ENCODE peak calls at places on chromosomes 12 and 14, in eight cellular contexts. Y, B, Q, D, R, P, V and S are unnamed samples. For H4K20me1, the result is how much of the 10 kb centered on the place peaks cover.

GRCh38 chr12:48198619-48198973 is 4.5 kb downstream of the OR10AD1 start:
- DNase-seq in D (peak), R (no peak), B (no peak), V (peak), P (no peak), Y (no peak), Q (peak), S (no peak)

GRCh38 chr12:121033625-121034349 is 5.3 kb downstream of the OASL start:
- DNase-seq in Q (no peak), R (no peak), Y (no peak), D (peak), V (peak), P (no peak), B (no peak), S (peak)

GRCh38 chr12:62919827-62920226 is 15.1 kb downstream of the PPM1H start:
- DNase-seq in V (peak), D (peak), Y (peak), P (peak), B (no peak), Q (no peak), R (no peak), S (peak)

GRCh38 chr14:90755661-90756304 is 60.4 kb downstream of the TTC7B start:
- DNase-seq in Q (no peak), R (no peak), B (no peak), V (no peak), Y (no peak), P (peak), D (peak), S (no peak)

GRCh38 chr12:108854055-108854452 is 3.3 kb downstream of the SSH1 start:
- DNase-seq in V (peak), Q (no peak), P (peak), D (peak), Y (no peak), R (peak), B (no peak), S (peak)

GRCh38 chr12:127238061-127238460 is 1028.9 kb upstream of the TMEM132C start:
- DNase-seq in B (no peak), D (no peak), P (no peak), V (no peak), Q (no peak), Y (no peak), R (no peak), S (no peak)

GRCh38 chr12:86903166-86903565 is 647.0 kb upstream of the MGAT4C start:
- DNase-seq in P (no peak), D (no peak), R (no peak), B (no peak), Y (no peak), V (no peak), Q (no peak), S (no peak)

GRCh38 chr14:59698793-59699192 is 122.2 kb upstream of the CCDC175 start:
- DNase-seq in Y (no peak), B (no peak), R (no peak), V (peak), P (no peak), Q (no peak), D (no peak), S (peak)

GRCh38 chr12:104478396-104479140 is 21.8 kb downstream of the CHST11 start:
- DNase-seq in D (no peak), V (peak), R (no peak), P (no peak), Q (no peak), B (no peak), Y (peak), S (no peak)

GRCh38 chr12:89350661-89351488 is 1.4 kb downstream of the DUSP6 start:
- DNase-seq in Q (no peak), V (peak), R (no peak), D (peak), P (no peak), Y (peak), B (peak), S (no peak)

GRCh38 chr12:54725233-54725843 is 77.2 kb upstream of the DCD start:
- DNase-seq in B (peak), V (no peak), Y (peak), D (peak), P (no peak), R (peak), Q (peak), S (no peak)

GRCh38 chr14:100290607-100291304 is 15.5 kb downstream of the SLC25A29 start:
- DNase-seq in Q (no peak), P (no peak), Y (no peak), D (no peak), R (peak), V (no peak), B (no peak), S (no peak)

GRCh38 chr12:51482808-51483532 is 58.3 kb downstream of the SLC4A8 start:
- DNase-seq in R (no peak), P (no peak), V (peak), Y (peak), D (no peak), B (no peak), Q (no peak), S (no peak)

GRCh38 chr12:47850153-47851084 is 30.7 kb upstream of the HDAC7 start:
- DNase-seq in P (peak), R (peak), Q (peak), Y (no peak), B (peak), V (no peak), D (no peak), S (no peak)

GRCh38 chr12:120581998-120582397 is 796 bp upstream of the POP5 start:
- DNase-seq in D (peak), V (no peak), Q (no peak), B (no peak), P (peak), Y (peak), R (no peak), S (no peak)

GRCh38 chr14:64764641-64765520 is 60.7 kb downstream of the PLEKHG3 start:
- DNase-seq in B (peak), R (peak), V (peak), Y (peak), D (peak), P (peak), Q (peak), S (peak)

GRCh38 chr14:58171090-58171489 is 19.1 kb upstream of the ARMH4 start:
- DNase-seq in B (peak), R (peak), D (peak), Q (peak), P (peak), V (peak), Y (peak), S (peak)

GRCh38 chr12:63826002-63826585 is 18.4 kb upstream of the SRGAP1 start:
- DNase-seq in V (peak), B (peak), R (peak), Y (peak), Q (peak), D (peak), P (peak), S (peak)

GRCh38 chr12:41452838-41453237 is 264.7 kb downstream of the PDZRN4 start:
- DNase-seq in Y (no peak), R (no peak), P (no peak), D (no peak), B (peak), V (no peak), Q (peak), S (no peak)

GRCh38 chr14:23299986-23300686 is 2.5 kb downstream of the PPP1R3E start:
- DNase-seq in P (no peak), Q (no peak), R (no peak), V (no peak), B (no peak), Y (no peak), D (no peak), S (no peak)

GRCh38 chr12:63028951-63029350 is 94.0 kb upstream of the PPM1H start:
- DNase-seq in R (no peak), P (no peak), D (no peak), V (no peak), Q (peak), Y (no peak), B (no peak), S (no peak)

GRCh38 chr12:53200458-53201169 is 6.4 kb downstream of the ITGB7 start:
- DNase-seq in R (no peak), P (no peak), Y (no peak), Q (no peak), B (no peak), D (no peak), V (no peak), S (no peak)

GRCh38 chr12:104306943-104307654 is 3.6 kb downstream of the EID3 start:
- DNase-seq in B (no peak), V (peak), P (peak), R (no peak), Y (no peak), Q (no peak), D (no peak), S (no peak)

GRCh38 chr14:52583544-52583943 is 30.9 kb downstream of the GPR137C start:
- DNase-seq in Q (no peak), B (no peak), D (peak), P (peak), V (peak), Y (no peak), R (no peak), S (peak)

GRCh38 chr14:100660498-100661339 is 66.0 kb upstream of the DLK1 start:
- DNase-seq in Q (no peak), V (peak), D (peak), R (peak), B (no peak), P (peak), Y (no peak), S (peak)

GRCh38 chr12:78457951-78458350 is 406.6 kb upstream of the SYT1 start:
- DNase-seq in B (no peak), D (peak), V (peak), P (peak), Q (no peak), R (no peak), Y (no peak), S (peak)

GRCh38 chr14:32129124-32129523 is 52.0 kb downstream of the ARHGAP5 start:
- DNase-seq in Y (no peak), B (no peak), D (peak), Q (no peak), R (no peak), P (peak), V (peak), S (peak)

GRCh38 chr14:24710403-24711063 is 76.5 kb upstream of the GZMB start:
- DNase-seq in D (peak), P (peak), Q (peak), B (peak), V (peak), R (peak), Y (peak), S (peak)

GRCh38 chr12:6392499-6392898 is 8.5 kb downstream of the LTBR start:
- DNase-seq in D (no peak), B (no peak), P (no peak), R (no peak), V (no peak), Y (no peak), Q (no peak), S (no peak)

GRCh38 chr14:76500011-76500410 is 124.1 kb downstream of the ESRRB start:
- DNase-seq in Y (no peak), V (peak), Q (no peak), B (no peak), R (no peak), P (peak), D (peak), S (peak)

GRCh38 chr12:120110550-120111501 is 5.7 kb downstream of the RAB35 start:
- DNase-seq in V (no peak), B (peak), P (no peak), Y (no peak), R (no peak), D (no peak), Q (peak), S (no peak)

GRCh38 chr14:56422703-56423213 is 156.8 kb upstream of the TMEM260 start:
- DNase-seq in B (peak), R (peak), V (peak), Y (peak), P (peak), D (peak), Q (peak), S (peak)

GRCh38 chr12:13028825-13029570 is 15.2 kb upstream of the FAM234B start:
- DNase-seq in R (no peak), P (no peak), D (no peak), V (no peak), B (peak), Q (peak), Y (no peak), S (no peak)

GRCh38 chr14:102604183-102604582 is 11.7 kb downstream of the RCOR1 start:
- DNase-seq in Y (no peak), V (no peak), Q (no peak), R (no peak), P (no peak), D (no peak), B (no peak), S (no peak)

GRCh38 chr14:102606296-102606695 is 13.8 kb downstream of the RCOR1 start:
- DNase-seq in B (no peak), V (no peak), R (no peak), D (no peak), Q (no peak), Y (no peak), P (no peak), S (no peak)

GRCh38 chr14:102605026-102605425 is 12.6 kb downstream of the RCOR1 start:
- DNase-seq in B (no peak), Y (no peak), Q (no peak), V (no peak), P (no peak), R (no peak), D (peak), S (no peak)

GRCh38 chr14:102610968-102611811 is 18.7 kb downstream of the RCOR1 start:
- DNase-seq in D (no peak), V (peak), B (no peak), Q (no peak), R (no peak), P (no peak), Y (no peak), S (no peak)

GRCh38 chr14:102608064-102608446 is 15.6 kb downstream of the RCOR1 start:
- DNase-seq in P (no peak), D (no peak), R (no peak), Y (no peak), Q (no peak), B (no peak), V (no peak), S (no peak)
- H4K20me1 ChIP-seq in P (half or more), D (under half), R (under half), Y (under half), Q (half or more), B (half or more), V (under half), S (half or more)

DNA sequence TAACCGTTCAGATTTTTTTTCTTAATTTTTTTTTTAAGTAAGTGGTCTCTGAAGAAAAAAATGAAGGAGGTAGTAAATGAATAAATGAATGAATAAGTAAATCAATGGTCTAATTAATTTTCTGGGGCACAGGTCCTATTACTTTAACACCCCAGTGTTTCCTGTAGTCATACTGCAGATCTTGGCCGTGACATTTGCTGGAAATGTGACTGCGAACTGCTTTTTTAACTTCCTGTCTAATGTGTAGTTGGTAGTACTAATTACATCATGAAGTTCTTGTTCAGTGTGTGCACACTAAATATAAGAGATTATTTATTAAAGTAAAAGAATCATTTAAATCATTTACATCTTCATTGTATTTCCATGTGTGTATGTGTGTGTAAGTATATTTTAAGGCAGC is 45.4 kb downstream of the AEBP2 start:
- DNase-seq in V (no peak), D (no peak), R (no peak), P (no peak), B (no peak), Q (no peak), Y (no peak), S (no peak)
- H4K20me1 ChIP-seq in V (under half), D (under half), R (under half), P (half or more), B (under half), Q (half or more), Y (under half), S (half or more)

DNA sequence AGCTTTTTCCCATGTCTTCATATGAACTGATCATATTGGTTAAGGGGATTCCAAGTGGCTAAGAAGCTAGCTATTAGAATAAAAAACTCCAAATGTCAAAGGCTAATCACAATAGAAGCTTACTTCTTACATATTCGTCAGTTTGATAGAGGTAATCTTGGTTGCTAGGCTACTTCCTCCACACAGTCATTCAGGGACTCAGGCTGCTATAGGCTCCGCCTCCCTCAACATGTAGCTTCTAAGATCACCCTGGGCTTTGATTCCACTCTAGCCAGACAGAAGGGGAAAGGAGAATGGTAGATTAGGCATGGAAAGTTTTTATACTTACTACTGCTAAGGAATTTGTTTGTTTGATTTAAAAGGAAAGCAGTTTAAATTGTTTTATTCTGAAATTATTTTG is 207.9 kb downstream of the EFCAB11 start:
- DNase-seq in D (no peak), B (no peak), Y (no peak), P (no peak), Q (peak), V (no peak), R (no peak), S (no peak)
- H4K20me1 ChIP-seq in D (under half), B (under half), Y (under half), P (under half), Q (under half), V (under half), R (under half), S (under half)

GRCh38 chr12:2256915-2257314 is 204.1 kb downstream of the CACNA1C start:
- DNase-seq in R (no peak), B (no peak), Y (no peak), V (peak), P (peak), D (peak), Q (no peak), S (peak)
- H4K20me1 ChIP-seq in R (under half), B (under half), Y (under half), V (under half), P (under half), D (under half), Q (under half), S (under half)

GRCh38 chr14:103555559-103556337 is 6.7 kb downstream of the BAG5 start:
- DNase-seq in Y (no peak), P (no peak), D (no peak), Q (no peak), R (no peak), V (no peak), B (no peak), S (no peak)
- H4K20me1 ChIP-seq in Y (under half), P (under half), D (under half), Q (under half), R (under half), V (under half), B (under half), S (half or more)